ENCODE peak calls at places on chromosomes 6 and 20, in ten cellular contexts. Z is heart left ventricle, D is left lung, K is fibroblast of mammary gland, V is pancreas, B is left ventricle myocardium inferior, M is adrenal gland, G is psoas muscle, J is astrocyte of the spinal cord, F is K562. Y is an unnamed sample.

GRCh38 chr6:130359736-130360135 is 6.1 kb upstream of the TMEM200A start:
- DNase-seq in B (no peak), K (no peak), J (no peak), G (no peak), D (no peak), Z (no peak), V (no peak), M (no peak), F (no peak), Y (peak; percentile 45)

GRCh38 chr6:66561479-66561878 is 854.5 kb upstream of the EYS start:
- DNase-seq in M (no peak), V (no peak), Z (no peak), F (no peak), K (no peak), D (no peak), G (peak; percentile 23), J (no peak), B (no peak), Y (no peak)

GRCh38 chr6:88513920-88514319 is 347.8 kb upstream of the CNR1 start:
- DNase-seq in J (no peak), B (no peak), D (no peak), V (no peak), M (no peak), G (no peak), F (no peak), K (no peak), Z (no peak), Y (no peak)

GRCh38 chr20:15195378-15195777 is 858.0 kb upstream of the FLRT3 start:
- DNase-seq in Z (no peak), K (no peak), V (no peak), B (no peak), G (no peak), D (no peak), J (no peak), M (no peak), F (no peak), Y (no peak)

GRCh38 chr6:46989384-46989783 is 52.7 kb downstream of the ADGRF1 start:
- DNase-seq in G (no peak), D (no peak), J (no peak), V (no peak), B (no peak), Z (no peak), K (no peak), F (no peak), M (peak; percentile 25), Y (no peak)

GRCh38 chr6:71453307-71453706 is 164.7 kb downstream of the OGFRL1 start:
- DNase-seq in G (no peak), K (no peak), F (no peak), J (no peak), V (no peak), Z (no peak), D (no peak), B (no peak), M (no peak), Y (no peak)

GRCh38 chr6:26240157-26240980 is 124.6 kb upstream of the BTN3A2 start:
- DNase-seq in D (peak; percentile 79), Z (peak; percentile 51), M (peak; percentile 72), G (no peak), J (peak; percentile 94), K (peak; percentile 72), F (no peak), B (peak; percentile 41), V (no peak), Y (peak; percentile 82)

GRCh38 chr6:78483546-78483945 is 383.8 kb upstream of the IRAK1BP1 start:
- DNase-seq in M (no peak), F (no peak), B (no peak), K (peak; percentile 30), D (no peak), G (no peak), V (no peak), Z (no peak), J (no peak), Y (peak; percentile 58)

GRCh38 chr20:24296477-24297380 is 172.7 kb upstream of the SYNDIG1 start:
- DNase-seq in F (no peak), J (no peak), B (no peak), G (no peak), D (no peak), K (no peak), V (no peak), M (no peak), Z (no peak), Y (no peak)

GRCh38 chr6:137853569-137854213 is 13.4 kb upstream of the TNFAIP3 start:
- DNase-seq in F (no peak), V (no peak), J (peak; percentile 73), K (peak; percentile 89), M (no peak), Z (no peak), B (no peak), G (no peak), D (no peak), Y (peak; percentile 87)
- H3K4me3 ChIP-seq in F (no peak overlapping the region), V (no peak overlapping the region), J (no peak overlapping the region), K (no peak overlapping the region), M (no peak overlapping the region), Z (no peak overlapping the region), B (no peak overlapping the region), G (no peak overlapping the region), D (no peak overlapping the region), Y (no peak overlapping the region)

GRCh38 chr6:620950-621349 is 36.0 kb downstream of the HUS1B start:
- DNase-seq in J (no peak), Z (no peak), F (no peak), K (no peak), D (no peak), G (no peak), B (no peak), M (no peak), V (no peak), Y (no peak)

GRCh38 chr6:620166-620565 is 36.7 kb downstream of the HUS1B start:
- DNase-seq in G (no peak), V (no peak), M (no peak), D (no peak), F (no peak), B (no peak), J (no peak), Z (no peak), K (no peak), Y (no peak)

GRCh38 chr6:613981-614380 is 42.9 kb downstream of the HUS1B start:
- DNase-seq in K (no peak), G (no peak), D (no peak), V (no peak), Z (no peak), B (no peak), M (no peak), F (no peak), J (no peak), Y (no peak)

GRCh38 chr6:621916-622315 is 35.0 kb downstream of the HUS1B start:
- DNase-seq in V (no peak), G (no peak), J (no peak), K (no peak), D (no peak), Z (no peak), M (no peak), B (no peak), F (no peak), Y (no peak)

DNA sequence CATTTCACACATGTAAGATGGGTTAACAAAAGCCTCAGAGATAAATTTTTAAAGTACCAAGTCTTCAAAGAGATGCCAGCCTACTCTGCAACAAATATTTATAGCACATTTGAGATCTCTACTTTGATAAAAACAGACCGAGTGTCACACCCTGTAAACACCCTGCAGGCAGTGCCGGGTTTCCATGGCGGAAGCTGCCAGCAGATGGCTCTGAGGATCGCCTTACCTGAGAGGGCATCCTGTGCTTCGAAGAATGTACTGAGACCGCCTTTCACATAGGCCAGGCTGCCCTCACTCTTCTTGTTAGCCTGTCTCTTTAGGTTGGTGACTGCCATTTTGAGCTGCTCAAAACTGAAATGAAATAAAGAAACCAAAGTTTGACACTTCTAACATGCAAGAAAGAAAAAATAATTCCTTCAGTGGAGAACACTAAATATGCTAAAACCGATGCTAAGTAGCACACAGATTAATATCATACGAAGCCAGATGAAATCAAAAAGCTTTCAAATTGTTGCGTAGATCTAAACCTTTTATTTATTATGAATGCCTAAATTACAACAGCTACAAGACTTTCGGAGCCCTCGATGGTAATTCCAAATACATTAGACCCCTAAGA is 39.3 kb downstream of the HUS1B start:
- DNase-seq in V (no peak), F (no peak), Z (no peak), K (no peak), G (no peak), D (no peak), B (no peak), M (no peak), J (no peak), Y (peak; percentile 13)
- TF ChIP-seq CTCF in V (no peak), F (peak; percentile 12), Z (no peak), K (no peak), G (peak; percentile 31), D (no peak), B (no peak), M (no peak), J (peak; percentile 3), Y (peak; percentile 35)

GRCh38 chr6:69867075-69867911 is 937 bp downstream of the COL19A1 start:
- DNase-seq in M (peak; percentile 56), J (peak; percentile 6), G (peak; percentile 78), K (peak; percentile 3), V (peak; percentile 84), F (peak; percentile 7), D (peak; percentile 34), Z (peak; percentile 73), B (peak; percentile 61), Y (peak; percentile 24)

GRCh38 chr6:69868961-69869360 is 2.6 kb downstream of the COL19A1 start:
- DNase-seq in M (no peak), G (no peak), J (no peak), B (no peak), V (no peak), F (no peak), D (no peak), K (no peak), Z (no peak), Y (no peak)

GRCh38 chr6:69866351-69867074 is at the start of gene COL19A1:
- DNase-seq in F (no peak), G (no peak), Z (peak; percentile 40), V (peak; percentile 68), J (peak; percentile 14), K (no peak), M (peak; percentile 16), D (no peak), B (peak; percentile 22), Y (peak; percentile 14)

GRCh38 chr6:69871107-69871506 is 4.8 kb downstream of the COL19A1 start:
- DNase-seq in K (no peak), G (no peak), D (no peak), B (no peak), M (no peak), V (no peak), Z (no peak), F (no peak), J (no peak), Y (no peak)

GRCh38 chr6:69868252-69868804 is 2.0 kb downstream of the COL19A1 start:
- DNase-seq in G (no peak), V (no peak), Z (no peak), D (no peak), F (no peak), J (no peak), M (no peak), K (no peak), B (no peak), Y (no peak)
- H3K4me3 ChIP-seq in G (no peak overlapping the region), V (no peak overlapping the region), Z (no peak overlapping the region), D (no peak overlapping the region), F (no peak overlapping the region), J (no peak overlapping the region), M (no peak overlapping the region), K (no peak overlapping the region), B (no peak overlapping the region), Y (no peak overlapping the region)

DNA sequence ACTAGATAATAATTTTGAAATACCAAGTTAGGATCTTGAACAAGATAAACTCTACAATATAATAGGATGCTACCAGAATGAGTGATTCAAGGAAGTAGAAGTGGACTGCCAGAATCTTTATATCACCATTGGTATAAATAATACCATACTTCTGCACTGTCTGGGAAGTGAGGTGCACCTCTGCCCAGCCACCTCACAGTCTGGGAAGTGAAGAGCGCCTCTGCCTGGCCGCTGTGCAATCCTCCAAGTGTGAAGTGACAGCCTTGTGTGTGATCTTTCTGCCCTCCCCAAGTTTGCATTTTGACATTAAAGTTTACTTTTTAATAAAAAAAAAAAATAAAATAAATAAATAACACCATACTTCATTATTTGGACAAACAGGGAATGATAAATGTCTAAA is 18.8 kb downstream of the LATS1 start:
- DNase-seq in F (no peak), B (no peak), Z (no peak), M (no peak), V (no peak), K (no peak), D (no peak), J (no peak), G (no peak), Y (no peak)
- TF ChIP-seq CTCF in F (peak; percentile 32), B (no peak), Z (no peak), M (no peak), V (no peak), K (no peak), D (no peak), J (no peak), G (no peak), Y (peak; percentile 11)